ENCODE peak calls at places on chromosomes 12 and 14, in eight cellular contexts. S, J, V, M, H, A, P and Q are unnamed samples.
A peak's percentile ranks its signal among the peaks of the same experiment; 100 is the strongest.

GRCh38 chr14:31582286-31582691 is 21.1 kb downstream of the NUBPL start:
- DNase-seq in S (peak; percentile 41), J (peak; percentile 85), V (no peak), M (no peak), H (no peak), A (no peak), P (peak; percentile 68), Q (peak; percentile 39)

GRCh38 chr14:41280745-41281144 is 325.9 kb upstream of the LRFN5 start:
- DNase-seq in S (peak; percentile 23), J (no peak), V (no peak), M (no peak), H (no peak), A (no peak), P (no peak), Q (no peak)

GRCh38 chr12:50825372-50825838 is 17.3 kb upstream of the TMPRSS12 start:
- DNase-seq in S (peak; percentile 88), J (peak; percentile 58), V (peak; percentile 25), M (no peak), H (no peak), A (peak; percentile 62), P (peak; percentile 83), Q (peak; percentile 31)

GRCh38 chr14:79090781-79091180 is 920.6 kb downstream of the NRXN3 start:
- DNase-seq in S (no peak), J (peak; percentile 4), V (no peak), M (no peak), H (no peak), A (no peak), P (no peak), Q (no peak)

GRCh38 chr12:54337280-54337842 is 12.4 kb downstream of the COPZ1 start:
- DNase-seq in S (no peak), J (no peak), V (no peak), M (no peak), H (peak; percentile 55), A (peak; percentile 55), P (no peak), Q (no peak)

GRCh38 chr12:12916135-12916956 is 25.0 kb downstream of the GPRC5A start:
- DNase-seq in S (peak; percentile 87), J (peak; percentile 46), V (peak; percentile 66), M (peak; percentile 85), H (peak; percentile 98), A (peak; percentile 71), P (peak; percentile 73), Q (peak; percentile 36)

GRCh38 chr14:60721331-60722162 is 2.6 kb downstream of the SIX4 start:
- DNase-seq in S (peak; percentile 54), J (peak; percentile 71), V (peak; percentile 16), M (peak; percentile 37), H (peak; percentile 88), A (peak; percentile 67), P (peak; percentile 84), Q (peak; percentile 54)

GRCh38 chr14:75277796-75278421 is 719 bp upstream of the FOS start:
- DNase-seq in S (peak; percentile 67), J (no peak), V (no peak), M (no peak), H (no peak), A (no peak), P (peak; percentile 59), Q (no peak)

GRCh38 chr12:64900540-64900939 is 76.1 kb downstream of the TBC1D30 start:
- DNase-seq in S (peak; percentile 83), J (peak; percentile 18), V (no peak), M (no peak), H (no peak), A (no peak), P (peak; percentile 76), Q (peak; percentile 81)

GRCh38 chr12:111442301-111443045 is 36.8 kb downstream of the SH2B3 start:
- DNase-seq in S (no peak), J (no peak), V (no peak), M (no peak), H (peak; percentile 53), A (no peak), P (no peak), Q (no peak)

GRCh38 chr14:103086771-103087342 is 2.8 kb downstream of the LBHD2 start:
- DNase-seq in S (no peak), J (no peak), V (no peak), M (peak; percentile 9), H (peak; percentile 31), A (no peak), P (no peak), Q (no peak)

GRCh38 chr14:56135668-56136067 is 17.5 kb downstream of the PELI2 start:
- DNase-seq in S (no peak), J (no peak), V (no peak), M (no peak), H (no peak), A (no peak), P (no peak), Q (no peak)

GRCh38 chr12:83074495-83074894 is 387.8 kb downstream of the TMTC2 start:
- DNase-seq in S (no peak), J (no peak), V (no peak), M (no peak), H (no peak), A (no peak), P (no peak), Q (no peak)

GRCh38 chr12:31865023-31865422 is 94.2 kb upstream of the RESF1 start:
- DNase-seq in S (no peak), J (no peak), V (no peak), M (no peak), H (no peak), A (no peak), P (no peak), Q (no peak)

GRCh38 chr14:69038449-69039286 is 59.6 kb upstream of the ACTN1 start:
- DNase-seq in S (peak; percentile 83), J (peak; percentile 89), V (peak; percentile 35), M (no peak), H (peak; percentile 62), A (no peak), P (peak; percentile 88), Q (peak; percentile 98)

GRCh38 chr14:100606687-100607610 is 19.7 kb upstream of the BEGAIN start:
- DNase-seq in S (no peak), J (no peak), V (no peak), M (no peak), H (no peak), A (no peak), P (no peak), Q (no peak)

GRCh38 chr12:48163150-48163747 is 5.9 kb upstream of the ASB8 start:
- DNase-seq in S (no peak), J (no peak), V (no peak), M (no peak), H (no peak), A (no peak), P (no peak), Q (no peak)
- H3K4me3 ChIP-seq in S (no peak overlapping the region), J (no peak overlapping the region), V (no peak overlapping the region), M (no peak overlapping the region), H (no peak overlapping the region), A (no peak overlapping the region), P (no peak overlapping the region), Q (no peak overlapping the region)

GRCh38 chr14:67358914-67359313 is 690 bp downstream of the ATP6V1D start:
- DNase-seq in S (peak; percentile 7), J (no peak), V (peak; percentile 19), M (no peak), H (peak; percentile 63), A (no peak), P (no peak), Q (no peak)

GRCh38 chr14:67360469-67361206 is 510 bp downstream of the EIF2S1 start:
- DNase-seq in S (no peak), J (no peak), V (peak; percentile 12), M (no peak), H (no peak), A (peak; percentile 5), P (no peak), Q (no peak)

GRCh38 chr14:67359319-67359774 is 257 bp downstream of the ATP6V1D start:
- DNase-seq in S (peak; percentile 71), J (peak; percentile 52), V (peak; percentile 21), M (peak; percentile 22), H (no peak), A (peak; percentile 3), P (peak; percentile 63), Q (no peak)

GRCh38 chr14:67359775-67360468 is at the start of the genes ATP6V1D and EIF2S1:
- DNase-seq in S (peak; percentile 99), J (peak; percentile 99), V (peak; percentile 98), M (peak; percentile 100), H (peak; percentile 99), A (peak; percentile 98), P (peak; percentile 99), Q (peak; percentile 98)

DNA sequence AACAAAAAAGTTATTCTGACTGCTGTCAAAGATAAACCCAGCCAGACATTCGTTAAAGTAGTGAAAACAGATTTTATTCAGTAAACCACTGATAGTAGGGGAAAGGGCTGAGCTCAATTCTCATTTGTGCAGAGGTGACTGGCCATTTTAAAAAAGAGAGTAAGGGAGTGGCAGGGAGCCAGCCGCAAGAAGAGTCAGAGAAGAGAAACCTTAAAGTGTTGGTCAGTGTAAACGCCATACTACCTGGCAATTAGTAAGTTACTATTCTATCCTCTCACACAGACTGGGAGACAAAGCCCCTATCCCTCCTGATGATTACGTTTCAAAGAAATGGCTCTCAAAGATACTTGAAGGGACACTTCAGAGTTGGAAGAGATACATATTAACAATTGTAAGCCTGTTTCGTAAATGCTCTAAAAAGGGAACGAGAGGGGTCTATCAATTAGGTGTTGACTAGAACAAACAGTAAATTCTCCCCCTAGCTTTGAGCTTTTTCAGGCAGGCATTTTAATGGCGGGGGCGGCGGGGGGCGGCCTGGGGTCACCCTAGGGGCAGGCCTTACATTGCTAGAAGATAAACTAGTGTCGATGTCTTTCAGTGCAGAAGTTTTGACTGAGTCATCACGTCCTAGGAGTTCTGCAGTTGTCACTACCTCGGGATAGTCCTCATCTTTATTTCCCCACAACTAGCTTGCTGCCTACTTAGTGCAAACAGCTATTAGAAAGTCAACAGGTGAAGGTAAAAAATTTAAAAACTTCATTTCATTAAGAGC is 1.8 kb downstream of the ATP6V1D start:
- DNase-seq in S (peak; percentile 35), J (peak; percentile 32), V (no peak), M (no peak), H (no peak), A (no peak), P (peak; percentile 30), Q (no peak)
- H3K4me3 ChIP-seq in S (no peak overlapping the region), J (peak overlapping the region; percentile 99), V (no peak overlapping the region), M (peak overlapping the region; percentile 78), H (peak overlapping the region; percentile 97), A (peak overlapping the region; percentile 89), P (no peak overlapping the region), Q (peak overlapping the region; percentile 94)

GRCh38 chr12:132328282-132329029 is 933 bp downstream of the GALNT9 start:
- DNase-seq in S (no peak), J (no peak), V (no peak), M (no peak), H (no peak), A (no peak), P (no peak), Q (no peak)
- H3K4me3 ChIP-seq in S (no peak overlapping the region), J (no peak overlapping the region), V (peak overlapping the region; percentile 53), M (no peak overlapping the region), H (no peak overlapping the region), A (no peak overlapping the region), P (no peak overlapping the region), Q (no peak overlapping the region)

DNA sequence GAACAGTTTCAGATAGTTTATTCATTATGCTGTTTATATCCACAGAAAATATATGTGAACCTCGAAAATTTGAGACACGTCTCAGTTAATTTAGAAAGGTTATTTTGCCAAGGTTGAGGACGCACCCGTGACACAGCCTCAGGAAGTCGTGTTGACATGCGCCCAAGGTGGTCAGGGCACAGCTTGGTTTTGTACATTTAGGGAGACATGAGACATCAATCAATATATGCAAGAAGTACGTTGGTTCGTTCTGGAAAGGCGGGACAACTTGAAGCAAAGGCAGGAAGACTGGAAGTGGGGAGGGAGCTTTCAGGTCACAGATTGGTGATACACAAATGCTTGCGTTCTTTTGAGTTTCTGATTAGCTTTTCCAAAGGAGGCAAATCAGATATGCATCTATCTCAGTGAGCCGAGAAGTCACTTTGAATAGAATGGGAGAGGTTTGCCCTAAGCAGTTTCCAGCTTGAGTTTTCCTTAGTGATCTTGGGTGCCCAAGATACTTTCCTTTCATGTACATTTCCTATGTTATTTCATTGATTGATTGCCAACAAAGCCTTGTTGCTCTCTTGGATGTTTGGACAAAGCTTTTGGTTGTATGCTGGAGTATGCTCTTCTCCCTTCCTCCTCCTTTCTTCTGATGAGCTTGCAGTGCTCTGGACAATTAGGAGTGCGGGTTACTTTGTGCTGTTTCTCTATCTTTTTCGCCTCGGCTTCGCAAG is 3.2 kb downstream of the SNAPC1 start:
- DNase-seq in S (peak; percentile 6), J (peak; percentile 27), V (no peak), M (no peak), H (no peak), A (no peak), P (no peak), Q (no peak)
- H3K4me3 ChIP-seq in S (no peak overlapping the region), J (no peak overlapping the region), V (no peak overlapping the region), M (no peak overlapping the region), H (peak overlapping the region; percentile 97), A (no peak overlapping the region), P (peak overlapping the region; percentile 6), Q (peak overlapping the region; percentile 12)